ENCODE peak calls at places on chromosome 9, in four cellular contexts. W, L, F and K are unnamed samples.
A peak's percentile ranks its signal among the peaks of the same experiment; 100 is the strongest.

GRCh38 chr9:18759836-18760235 is 273.2 kb downstream of the SAXO1 start:
- DNase-seq in W (no peak), L (no peak), F (no peak), K (no peak)

GRCh38 chr9:108058137-108058779 is 568.7 kb upstream of the KLF4 start:
- DNase-seq in W (no peak), L (no peak), F (no peak), K (no peak)

GRCh38 chr9:108474356-108474755 is 381.4 kb downstream of the ACTL7B start:
- DNase-seq in W (no peak), L (no peak), F (no peak), K (no peak)

GRCh38 chr9:108950168-108950567 is 16.0 kb downstream of the ABITRAM start:
- DNase-seq in W (no peak), L (no peak), F (no peak), K (no peak)

GRCh38 chr9:131733601-131734061 is 6.2 kb downstream of the RAPGEF1 start:
- DNase-seq in W (no peak), L (no peak), F (no peak), K (peak; percentile 72)

GRCh38 chr9:130897105-130897751 is 616 bp upstream of the QRFP start:
- DNase-seq in W (no peak), L (no peak), F (no peak), K (no peak)

GRCh38 chr9:16729656-16730055 is 140.8 kb downstream of the BNC2 start:
- DNase-seq in W (no peak), L (no peak), F (no peak), K (no peak)

GRCh38 chr9:127055745-127056402 is 66.6 kb downstream of the ANGPTL2 start:
- DNase-seq in W (no peak), L (no peak), F (no peak), K (no peak)

GRCh38 chr9:137811283-137811870 is 66.2 kb upstream of the CACNA1B start:
- DNase-seq in W (no peak), L (no peak), F (no peak), K (no peak)

GRCh38 chr9:22078081-22078480 is 69.0 kb upstream of the CDKN2B start:
- DNase-seq in W (no peak), L (no peak), F (no peak), K (no peak)

GRCh38 chr9:72013188-72013877 is 47.1 kb downstream of the C9orf57 start:
- DNase-seq in W (no peak), L (no peak), F (no peak), K (no peak)

GRCh38 chr9:111897831-111898144 is 1.2 kb downstream of the UGCG start:
- DNase-seq in W (no peak), L (no peak), F (no peak), K (no peak)

GRCh38 chr9:35349287-35349990 is 140.5 kb upstream of the RUSC2 start:
- DNase-seq in W (no peak), L (no peak), F (no peak), K (no peak)

GRCh38 chr9:126558051-126558665 is 55.6 kb upstream of the LMX1B start:
- DNase-seq in W (peak; percentile 34), L (peak; percentile 68), F (peak; percentile 46), K (peak; percentile 76)

GRCh38 chr9:4465910-4466309 is 24.4 kb upstream of the SLC1A1 start:
- DNase-seq in W (no peak), L (no peak), F (no peak), K (no peak)

GRCh38 chr9:77575785-77576184 is 72.3 kb downstream of the GNA14 start:
- DNase-seq in W (no peak), L (peak; percentile 28), F (no peak), K (peak; percentile 22)

GRCh38 chr9:103977163-103977562 is 116.9 kb upstream of the SMC2 start:
- DNase-seq in W (no peak), L (no peak), F (no peak), K (no peak)

GRCh38 chr9:136858844-136859757 is 7.0 kb downstream of the MAMDC4 start:
- DNase-seq in W (no peak), L (no peak), F (peak; percentile 73), K (no peak)

GRCh38 chr9:113558632-113559502 is 95.3 kb downstream of the RGS3 start:
- DNase-seq in W (peak; percentile 42), L (no peak), F (peak; percentile 88), K (no peak)

GRCh38 chr9:125774106-125774505 is 26.9 kb downstream of the PBX3 start:
- DNase-seq in W (no peak), L (no peak), F (no peak), K (no peak)

GRCh38 chr9:21395778-21396717 is 10.8 kb upstream of the IFNA2 start:
- DNase-seq in W (peak; percentile 33), L (peak; percentile 73), F (peak; percentile 45), K (peak; percentile 74)

GRCh38 chr9:101366038-101366756 is 18.6 kb downstream of the BAAT start:
- DNase-seq in W (no peak), L (no peak), F (no peak), K (no peak)

GRCh38 chr9:107739601-107740082 is 250.1 kb upstream of the KLF4 start:
- DNase-seq in W (no peak), L (no peak), F (peak; percentile 79), K (no peak)

GRCh38 chr9:116232425-116233159 is 79.0 kb downstream of the PAPPA start:
- DNase-seq in W (no peak), L (no peak), F (no peak), K (no peak)

GRCh38 chr9:99626424-99626823 is 195.3 kb upstream of the NR4A3 start:
- DNase-seq in W (no peak), L (no peak), F (no peak), K (no peak)

GRCh38 chr9:101836021-101836420 is 97.6 kb upstream of the GRIN3A start:
- DNase-seq in W (no peak), L (no peak), F (no peak), K (no peak)

GRCh38 chr9:107213080-107213479 is 70.0 kb upstream of the RAD23B start:
- DNase-seq in W (no peak), L (no peak), F (no peak), K (peak; percentile 13)

GRCh38 chr9:19208653-19209052 is 21.8 kb upstream of the DENND4C start:
- DNase-seq in W (no peak), L (no peak), F (no peak), K (no peak)

GRCh38 chr9:12718482-12719026 is 25.4 kb downstream of the TYRP1 start:
- DNase-seq in W (no peak), L (peak; percentile 5), F (no peak), K (no peak)

GRCh38 chr9:12720551-12720950 is 27.4 kb downstream of the TYRP1 start:
- DNase-seq in W (no peak), L (no peak), F (no peak), K (no peak)

GRCh38 chr9:12717907-12718306 is 24.7 kb downstream of the TYRP1 start:
- DNase-seq in W (no peak), L (no peak), F (no peak), K (no peak)

GRCh38 chr9:12716823-12717222 is 23.6 kb downstream of the TYRP1 start:
- DNase-seq in W (no peak), L (no peak), F (no peak), K (no peak)

GRCh38 chr9:12719431-12719830 is 26.2 kb downstream of the TYRP1 start:
- DNase-seq in W (no peak), L (no peak), F (no peak), K (no peak)
- TF ChIP-seq CTCF in W (no peak), L (peak; percentile 56), F (peak; percentile 66), K (no peak)

DNA sequence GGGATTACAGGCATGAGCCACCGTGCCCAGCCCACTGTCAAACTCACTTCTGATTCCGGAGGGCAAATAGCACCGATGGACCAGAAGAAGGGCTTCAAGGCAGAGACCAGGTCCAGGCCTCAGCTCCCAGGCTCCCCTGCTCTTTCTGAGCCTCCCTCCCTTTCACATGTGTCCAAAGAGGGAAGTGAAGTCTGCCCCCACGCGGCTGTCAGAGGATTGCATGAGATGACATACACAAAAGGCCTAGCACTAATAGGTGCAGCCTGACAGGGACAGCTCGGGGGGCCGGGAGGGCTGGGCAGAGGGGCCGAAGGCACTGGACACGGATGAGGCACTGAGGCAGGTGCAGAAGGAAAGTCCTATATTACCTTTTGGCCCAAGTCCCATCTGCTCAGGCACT is 16.1 kb downstream of the FBP1 start:
- DNase-seq in W (no peak), L (peak; percentile 63), F (no peak), K (peak; percentile 63)
- TF ChIP-seq CTCF in W (no peak), L (peak; percentile 54), F (peak; percentile 35), K (peak; percentile 25)

DNA sequence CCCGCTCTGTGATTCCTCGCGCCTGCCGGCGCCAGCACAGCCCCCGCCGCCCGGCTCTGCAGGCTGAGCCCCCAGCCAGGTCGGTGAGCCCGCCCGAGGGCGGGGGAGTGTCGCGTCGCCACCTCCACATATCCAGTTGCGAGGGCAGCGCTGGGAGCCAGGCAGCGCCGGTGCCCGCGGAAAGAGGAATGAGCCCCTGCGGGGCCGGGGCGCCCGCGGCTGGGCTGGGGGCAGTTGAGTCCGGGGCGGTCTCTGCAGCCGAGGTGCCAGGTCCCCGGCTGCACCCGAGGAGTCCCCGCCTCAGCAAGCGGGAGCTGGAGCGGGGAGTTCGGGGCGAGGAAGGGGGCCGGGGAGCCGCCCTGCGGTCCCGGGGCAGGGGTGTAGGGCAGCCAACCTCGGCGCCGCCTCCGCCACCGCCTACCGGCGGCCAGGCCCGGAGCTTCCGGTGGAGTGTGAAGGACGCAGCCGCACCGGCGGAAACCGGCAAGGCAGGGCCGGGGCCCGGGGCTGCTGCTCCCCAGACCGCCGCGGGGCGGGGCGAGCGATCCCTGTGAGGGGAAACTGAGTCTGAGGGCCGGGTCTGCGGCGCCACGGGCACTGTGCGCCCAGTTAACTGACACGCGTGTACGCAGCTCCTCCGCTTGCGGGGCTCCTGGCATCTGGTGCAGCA is 2.3 kb upstream of the TRAF1 start:
- DNase-seq in W (no peak), L (peak; percentile 66), F (peak; percentile 81), K (peak; percentile 83)
- TF ChIP-seq CTCF in W (no peak), L (no peak), F (peak; percentile 51), K (no peak)

GRCh38 chr9:115229496-115229895 is 111.5 kb upstream of the TNC start:
- DNase-seq in W (no peak), L (no peak), F (no peak), K (no peak)

GRCh38 chr9:115231116-115231515 is 113.2 kb upstream of the TNC start:
- DNase-seq in W (no peak), L (no peak), F (no peak), K (no peak)

GRCh38 chr9:115225459-115226116 is 107.6 kb upstream of the TNC start:
- DNase-seq in W (no peak), L (no peak), F (no peak), K (no peak)

GRCh38 chr9:115220339-115221009 is 102.5 kb upstream of the TNC start:
- DNase-seq in W (no peak), L (no peak), F (no peak), K (no peak)

DNA sequence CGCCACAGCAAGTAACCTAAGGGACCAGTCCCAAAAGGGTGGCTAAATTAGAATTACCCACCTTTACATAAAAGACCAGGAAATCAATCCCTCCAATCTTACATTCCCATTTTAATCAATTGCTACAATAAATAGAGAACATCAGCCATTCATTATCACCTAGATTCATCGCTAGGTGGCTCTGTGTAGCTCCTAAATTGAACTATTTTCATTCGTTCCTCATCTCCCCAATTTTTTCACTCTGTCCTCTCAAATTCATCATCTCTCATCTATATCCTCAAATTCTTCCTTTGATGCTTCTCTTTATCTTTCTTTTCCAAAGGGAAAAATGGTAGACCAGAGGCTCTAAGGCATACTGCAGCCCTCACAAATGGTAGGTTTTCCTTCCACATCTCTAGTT is 108.2 kb upstream of the TNC start:
- DNase-seq in W (no peak), L (no peak), F (no peak), K (no peak)
- TF ChIP-seq CTCF in W (no peak), L (peak; percentile 16), F (no peak), K (no peak)